ENCODE peak calls at places on chromosomes 4 and X, in nine cellular contexts. T is mammary epithelial cell, X is mesothelial cell of epicardium, U is stomach, S is esophagus squamous epithelium, J is left lung, K is fibroblast of mammary gland, B is endothelial cell, P is GM12864. M is an unnamed sample.

GRCh38 chrX:5726246-5726645 is 502.4 kb downstream of the NLGN4X start:
- DNase-seq in B (no peak), X (no peak), J (no peak), K (no peak), S (no peak), U (no peak), T (peak), P (no peak), M (no peak)

GRCh38 chr4:155367608-155368007 is 9.2 kb downstream of the MAP9 start:
- DNase-seq in P (no peak), K (no peak), X (no peak), S (no peak), T (peak), J (no peak), U (no peak), B (no peak), M (no peak)

GRCh38 chr4:118915468-118915867 is 26.8 kb downstream of the SYNPO2 start:
- DNase-seq in K (no peak), X (no peak), S (no peak), J (no peak), T (peak), U (no peak), P (no peak), B (no peak), M (no peak)

GRCh38 chr4:80145739-80146138 is 51.6 kb upstream of the PRDM8 start:
- DNase-seq in X (no peak), J (no peak), T (no peak), P (no peak), S (no peak), B (no peak), U (no peak), K (no peak), M (no peak)

GRCh38 chr4:4592414-4592813 is 50.6 kb upstream of the STX18 start:
- DNase-seq in U (no peak), P (no peak), J (no peak), X (no peak), B (no peak), K (no peak), S (no peak), T (no peak), M (no peak)

GRCh38 chr4:88341227-88342192 is 37.1 kb upstream of the HERC6 start:
- DNase-seq in J (no peak), X (no peak), P (no peak), T (peak), S (no peak), B (no peak), U (no peak), K (peak), M (no peak)

GRCh38 chr4:143441678-143442077 is 71.8 kb upstream of the SMARCA5 start:
- DNase-seq in S (no peak), U (no peak), P (no peak), J (no peak), B (no peak), T (no peak), X (no peak), K (peak), M (no peak)

GRCh38 chrX:20971250-20971649 is 403.0 kb upstream of the CNKSR2 start:
- DNase-seq in P (no peak), B (no peak), U (no peak), X (no peak), J (no peak), K (no peak), T (no peak), S (no peak), M (no peak)

GRCh38 chr4:48906283-48907173 is at the start of gene OCIAD2:
- DNase-seq in S (peak), J (peak), U (peak), T (peak), B (peak), P (peak), K (no peak), X (peak), M (peak)

GRCh38 chrX:65985922-65986588 is 53.8 kb downstream of the VSIG4 start:
- DNase-seq in U (no peak), P (peak), T (peak), X (no peak), J (no peak), S (no peak), K (peak), B (peak), M (peak)

GRCh38 chr4:52037730-52038108 is 380 bp downstream of the SGCB start:
- DNase-seq in U (no peak), B (peak), T (peak), J (peak), X (peak), S (no peak), K (peak), P (peak), M (no peak)

DNA sequence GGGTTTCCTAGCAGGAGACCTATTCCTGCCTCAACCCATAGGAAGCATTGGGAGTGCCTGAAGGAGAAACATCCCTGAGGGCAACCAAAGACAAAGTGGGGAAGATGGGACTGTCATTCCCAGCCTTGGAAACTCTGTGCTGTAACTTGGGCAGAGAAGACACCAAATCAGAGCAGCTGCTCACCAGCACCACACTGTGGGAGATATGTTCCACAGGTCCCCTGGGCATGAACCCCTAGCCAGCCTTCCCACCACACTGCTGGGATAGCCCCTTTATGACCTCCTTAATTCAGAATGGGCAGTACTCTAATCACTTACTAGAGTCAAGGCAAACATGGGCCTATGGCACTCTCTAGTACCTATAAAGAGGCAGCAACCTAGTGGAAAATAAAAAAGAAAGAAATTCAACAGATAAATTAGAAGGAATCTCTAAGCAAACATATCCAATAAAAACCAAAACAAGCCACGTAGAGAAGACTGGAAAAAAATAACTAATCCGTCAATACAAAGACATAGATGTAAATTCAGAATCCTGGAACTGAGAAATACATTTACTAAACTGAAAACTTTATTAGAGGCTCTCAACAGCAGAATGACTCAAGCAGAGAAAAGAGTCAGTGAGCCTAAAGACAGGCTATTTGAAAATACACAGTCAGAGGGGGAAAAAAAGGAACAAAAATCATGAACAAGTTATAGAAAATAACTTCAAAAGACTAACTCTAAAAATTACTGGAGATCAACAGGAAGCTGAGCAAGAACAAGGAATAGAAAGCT is 878.4 kb upstream of the FRG1 start:
- DNase-seq in B (no peak), U (no peak), K (no peak), P (no peak), X (no peak), J (no peak), T (no peak), S (no peak), M (no peak)
- TF ChIP-seq CTCF in B (no peak), U (no peak), K (no peak), P (no peak), X (no peak), J (no peak), T (no peak), S (no peak), M (no peak)

GRCh38 chr4:148430847-148431246 is 11.4 kb downstream of the NR3C2 start:
- DNase-seq in U (no peak), J (no peak), S (no peak), T (no peak), B (no peak), P (no peak), K (no peak), X (no peak), M (no peak)

GRCh38 chr4:148425327-148426110 is 16.7 kb downstream of the NR3C2 start:
- DNase-seq in P (no peak), X (no peak), J (no peak), T (no peak), U (no peak), B (no peak), K (no peak), S (no peak), M (no peak)

GRCh38 chr4:148431401-148431800 is 10.8 kb downstream of the NR3C2 start:
- DNase-seq in X (no peak), U (no peak), T (no peak), B (no peak), S (no peak), J (no peak), K (no peak), P (no peak), M (no peak)

GRCh38 chr4:148426643-148427042 is 15.6 kb downstream of the NR3C2 start:
- DNase-seq in K (no peak), S (no peak), U (no peak), J (no peak), P (no peak), T (no peak), X (no peak), B (no peak), M (no peak)
- TF ChIP-seq CTCF in K (no peak), S (no peak), U (no peak), J (no peak), P (no peak), T (no peak), X (no peak), B (no peak), M (no peak)

GRCh38 chr4:37729649-37730004 is 43.5 kb upstream of the RELL1 start:
- DNase-seq in B (no peak), P (no peak), T (no peak), K (no peak), S (no peak), U (no peak), J (no peak), X (no peak), M (no peak)

GRCh38 chr4:37725718-37726117 is 39.5 kb upstream of the RELL1 start:
- DNase-seq in X (no peak), T (no peak), J (no peak), S (no peak), K (no peak), B (no peak), P (peak), U (no peak), M (no peak)

GRCh38 chr4:37728064-37728463 is 41.9 kb upstream of the RELL1 start:
- DNase-seq in J (no peak), T (peak), S (no peak), P (no peak), X (no peak), U (no peak), K (no peak), B (no peak), M (no peak)

GRCh38 chr4:37726666-37727065 is 40.5 kb upstream of the RELL1 start:
- DNase-seq in J (no peak), X (no peak), P (no peak), S (no peak), K (peak), U (no peak), T (no peak), B (no peak), M (no peak)

GRCh38 chr4:37727635-37728034 is 41.5 kb upstream of the RELL1 start:
- DNase-seq in T (no peak), X (no peak), U (no peak), K (no peak), B (no peak), J (no peak), P (no peak), S (no peak), M (no peak)
- TF ChIP-seq CTCF in T (no peak), X (no peak), U (no peak), K (no peak), B (no peak), J (no peak), P (no peak), S (no peak), M (no peak)

GRCh38 chr4:109174224-109174953 is 128.1 kb downstream of the COL25A1 start:
- DNase-seq in S (no peak), U (no peak), B (no peak), K (no peak), P (no peak), T (no peak), J (no peak), X (no peak), M (no peak)

GRCh38 chr4:109169160-109169559 is 133.3 kb downstream of the COL25A1 start:
- DNase-seq in B (no peak), S (no peak), K (peak), P (no peak), U (no peak), J (no peak), T (no peak), X (no peak), M (no peak)

GRCh38 chr4:109171098-109171497 is 131.4 kb downstream of the COL25A1 start:
- DNase-seq in T (peak), X (no peak), S (no peak), K (peak), B (no peak), P (no peak), U (no peak), J (no peak), M (no peak)

GRCh38 chr4:109177411-109177810 is 125.0 kb downstream of the COL25A1 start:
- DNase-seq in U (no peak), X (no peak), J (no peak), K (no peak), S (no peak), P (no peak), T (no peak), B (no peak), M (no peak)

DNA sequence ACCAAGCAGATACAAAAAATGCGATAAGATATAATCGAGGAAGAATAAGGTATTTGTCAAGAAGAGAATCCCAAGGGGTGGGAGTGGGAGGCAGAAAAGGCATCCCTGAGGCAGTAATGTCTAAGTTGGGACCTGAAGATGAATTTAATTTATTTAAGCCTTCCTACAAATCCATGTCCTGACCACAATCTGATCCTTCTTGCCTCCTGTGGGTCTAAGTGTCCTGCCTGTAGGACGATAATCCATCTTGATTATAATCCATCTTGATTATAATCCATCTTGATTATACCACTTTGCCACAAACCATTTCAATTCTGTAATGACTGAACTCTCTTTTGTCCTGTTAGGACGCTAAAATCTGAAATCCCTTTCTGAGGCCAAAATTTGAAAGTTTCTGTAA is 130.2 kb downstream of the COL25A1 start:
- DNase-seq in P (no peak), B (no peak), T (no peak), S (no peak), K (no peak), J (no peak), U (no peak), X (no peak), M (no peak)
- TF ChIP-seq CTCF in P (no peak), B (no peak), T (no peak), S (no peak), K (no peak), J (no peak), U (no peak), X (no peak), M (no peak)

DNA sequence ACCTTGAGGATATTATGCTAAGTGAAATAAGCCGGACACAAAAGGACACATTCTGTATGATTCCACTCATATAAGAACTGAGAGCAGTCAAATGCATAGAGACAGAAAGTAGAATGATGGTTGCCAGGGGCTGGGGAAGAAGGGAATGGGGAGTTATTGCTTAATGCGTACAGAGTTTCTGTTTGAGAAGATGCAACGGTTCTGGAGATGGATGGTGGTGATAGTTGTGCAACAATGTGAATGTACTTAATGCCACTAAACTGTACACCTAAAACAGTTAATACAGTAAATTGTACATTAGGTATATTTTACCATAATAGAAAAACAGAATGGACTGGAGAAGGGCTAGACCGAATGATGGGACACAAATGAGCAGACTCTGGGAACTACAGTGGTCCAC is 15.8 kb downstream of the MAOB start:
- DNase-seq in X (no peak), K (no peak), B (no peak), P (no peak), T (no peak), S (no peak), U (no peak), J (no peak), M (no peak)
- TF ChIP-seq CTCF in X (no peak), K (no peak), B (no peak), P (no peak), T (no peak), S (no peak), U (no peak), J (no peak), M (no peak)

DNA sequence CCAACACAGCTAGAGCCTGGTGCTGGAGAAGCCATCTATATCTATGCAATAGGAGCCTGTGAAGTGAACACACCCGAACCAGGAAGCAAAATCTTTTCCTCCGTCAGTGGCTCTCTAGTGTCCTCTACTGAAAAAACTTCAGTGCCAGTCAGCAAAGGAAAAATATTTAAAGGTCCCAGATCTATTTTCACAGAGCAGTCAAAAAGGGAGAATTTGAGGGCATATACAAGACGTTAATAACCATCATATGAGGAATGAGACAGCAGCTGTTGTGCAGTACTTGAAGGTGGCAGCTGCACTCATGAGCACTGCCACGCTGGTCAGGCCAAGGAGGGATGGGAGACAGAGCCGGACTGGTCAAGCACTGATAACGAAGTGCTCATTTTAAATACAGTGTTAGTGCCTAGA is 14.4 kb downstream of the MCUB start:
- DNase-seq in P (no peak), U (no peak), X (no peak), J (peak), B (no peak), K (peak), T (no peak), S (no peak), M (no peak)
- TF ChIP-seq CTCF in P (peak), U (no peak), X (no peak), J (no peak), B (no peak), K (no peak), T (peak), S (no peak), M (peak)

GRCh38 chrX:11998944-11999343 is 139.3 kb upstream of the FRMPD4 start:
- DNase-seq in K (no peak), X (no peak), U (no peak), S (no peak), J (no peak), P (no peak), B (no peak), T (no peak), M (no peak)
- TF ChIP-seq CTCF in K (no peak), X (no peak), U (no peak), S (no peak), J (no peak), P (no peak), B (no peak), T (no peak), M (no peak)

DNA sequence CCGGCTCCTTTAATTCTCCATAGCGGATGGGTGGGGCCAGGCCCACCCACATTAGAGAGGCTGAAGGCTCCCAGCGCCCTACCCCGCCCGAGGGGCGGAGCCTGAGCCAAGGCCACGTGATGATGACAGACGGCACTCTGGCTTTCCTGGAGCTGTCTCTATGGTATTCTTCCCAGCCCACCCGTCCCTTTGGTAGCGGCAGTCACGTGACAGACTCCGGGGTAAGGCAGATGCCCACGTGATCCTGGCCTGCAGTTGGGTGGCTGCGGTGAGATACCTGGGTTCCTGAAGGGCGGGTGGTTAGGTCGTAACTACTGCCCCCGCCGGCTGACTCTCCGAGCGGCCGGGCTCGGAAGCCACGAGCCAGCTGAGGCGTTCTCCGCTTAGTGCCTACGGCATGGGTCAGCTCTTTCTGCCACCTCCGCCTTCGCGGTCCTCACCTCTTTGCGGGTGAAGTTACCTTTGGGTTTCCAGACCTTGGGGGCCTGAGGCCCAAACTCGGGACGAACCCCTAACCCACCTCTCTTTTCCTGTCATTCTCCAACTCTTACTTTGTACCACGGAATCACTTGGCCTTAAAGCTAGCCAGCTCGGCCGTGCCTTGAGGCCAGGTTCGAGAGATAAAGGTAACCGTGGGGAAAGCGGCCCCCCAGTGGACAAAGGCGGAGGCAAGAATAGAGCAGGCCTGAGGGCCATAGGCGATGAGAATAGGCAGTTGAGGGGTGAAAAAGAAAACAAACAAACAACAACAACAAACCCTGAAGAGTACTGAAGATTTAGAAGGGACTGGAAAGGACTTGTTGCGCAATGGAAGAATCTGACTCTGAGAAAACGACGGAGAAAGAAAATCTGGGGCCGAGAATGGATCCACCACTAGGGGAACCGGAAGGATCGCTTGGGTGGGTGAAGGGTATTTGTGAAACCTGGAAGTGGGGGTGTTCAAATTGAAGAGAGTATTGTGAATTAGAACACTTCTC is at the start of gene RRAGB:
- DNase-seq in X (peak), P (peak), B (peak), K (peak), U (peak), J (peak), S (peak), T (peak), M (peak)
- TF ChIP-seq CTCF in X (peak), P (peak), B (peak), K (peak), U (peak), J (peak), S (peak), T (peak), M (no peak)

DNA sequence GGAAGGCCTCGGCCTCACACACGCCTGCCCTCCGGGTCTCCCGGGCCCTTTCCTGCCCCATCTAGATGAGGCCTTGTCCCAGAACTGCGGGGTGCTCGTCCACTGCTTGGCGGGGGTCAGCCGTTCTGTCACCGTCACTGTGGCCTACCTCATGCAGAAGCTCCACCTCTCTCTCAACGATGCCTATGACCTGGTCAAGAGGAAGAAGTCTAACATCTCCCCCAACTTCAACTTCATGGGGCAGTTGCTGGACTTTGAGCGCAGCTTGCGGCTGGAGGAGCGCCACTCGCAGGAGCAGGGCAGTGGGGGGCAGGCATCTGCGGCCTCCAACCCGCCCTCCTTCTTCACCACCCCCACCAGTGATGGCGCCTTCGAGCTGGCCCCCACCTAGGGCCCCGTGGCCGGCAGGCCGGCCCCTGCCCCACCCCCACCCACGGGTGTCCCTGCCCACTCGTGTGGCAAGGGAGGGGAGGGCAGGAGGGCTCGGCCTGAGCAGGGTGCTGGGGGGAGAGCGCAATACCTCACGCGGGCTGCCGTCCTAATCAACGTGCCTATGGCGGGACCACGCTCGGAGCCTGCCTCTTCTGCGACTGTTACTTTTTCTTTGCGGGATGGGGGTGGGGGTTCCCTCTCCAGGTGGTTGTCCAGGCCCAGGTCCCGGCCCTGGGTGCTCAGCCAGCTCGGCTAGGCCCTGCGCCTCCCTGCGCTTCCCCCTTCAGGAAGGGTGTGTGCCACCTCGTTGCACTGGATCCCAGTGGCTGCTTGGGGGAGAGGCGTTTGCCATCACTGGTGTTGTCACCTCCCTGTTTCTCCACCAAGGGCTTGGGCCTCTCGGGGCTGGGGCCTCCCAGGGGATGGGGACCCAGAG is 3.1 kb downstream of the DUSP9 start:
- DNase-seq in J (peak), X (peak), K (no peak), U (no peak), P (no peak), S (no peak), T (no peak), B (no peak), M (no peak)
- TF ChIP-seq CTCF in J (no peak), X (no peak), K (no peak), U (no peak), P (no peak), S (no peak), T (no peak), B (no peak), M (no peak)

M was measured in natural killer cell.